ENCODE peak calls at places on chromosomes 13 and 19, in nine cellular contexts. H is PC-3, X is GM23338, P is GM23248, O is neural progenitor cell, I is OCI-LY7, A is SK-N-SH, Z is HCT116, M is MM.1S. T is an unnamed sample.

GRCh38 chr13:114004416-114005205 is 30.7 kb upstream of the C13orf46 start:
- DNase-seq in H (no peak), X (no peak), P (no peak), O (no peak), I (no peak), A (no peak), Z (no peak), M (no peak), T (peak)

GRCh38 chr19:11480081-11480926 is 542 bp downstream of the ELAVL3 start:
- DNase-seq in H (no peak), X (peak), P (no peak), O (no peak), I (no peak), A (peak), Z (no peak), M (no peak), T (no peak)

GRCh38 chr13:27578121-27579030 is 42.0 kb downstream of the LNX2 start:
- DNase-seq in H (peak), X (peak), P (peak), O (no peak), I (no peak), A (no peak), Z (no peak), M (no peak), T (no peak)

GRCh38 chr13:37621811-37622361 is 23.3 kb upstream of the POSTN start:
- DNase-seq in H (no peak), X (no peak), P (peak), O (no peak), I (no peak), A (no peak), Z (no peak), M (no peak), T (peak)

GRCh38 chr13:49499889-49500660 is 4.3 kb downstream of the PHF11 start:
- DNase-seq in H (peak), X (no peak), P (peak), O (no peak), I (no peak), A (no peak), Z (no peak), M (peak), T (no peak)

GRCh38 chr13:53254495-53254894 is 225.9 kb downstream of the OLFM4 start:
- DNase-seq in H (no peak), X (peak), P (peak), O (peak), I (no peak), A (no peak), Z (no peak), M (no peak), T (peak)

GRCh38 chr13:113489549-113490495 is 689 bp downstream of the DCUN1D2 start:
- DNase-seq in H (peak), X (peak), P (peak), O (no peak), I (peak), A (peak), Z (no peak), M (peak), T (peak)

GRCh38 chr13:89267734-89268133 is 1596.6 kb downstream of the SLITRK5 start:
- DNase-seq in H (peak), X (no peak), P (no peak), O (no peak), I (no peak), A (no peak), Z (no peak), M (no peak), T (no peak)

GRCh38 chr13:113422790-113423189 is 30.5 kb downstream of the ADPRHL1 start:
- DNase-seq in H (no peak), X (no peak), P (no peak), O (no peak), I (no peak), A (no peak), Z (no peak), M (no peak), T (no peak)

GRCh38 chr19:23075031-23075733 is 41.6 kb upstream of the ZNF730 start:
- DNase-seq in H (peak), X (peak), P (peak), O (peak), I (peak), A (peak), Z (no peak), M (no peak), T (peak)

GRCh38 chr13:104057851-104058250 is 991.6 kb upstream of the SLC10A2 start:
- DNase-seq in H (peak), X (no peak), P (no peak), O (no peak), I (no peak), A (no peak), Z (no peak), M (no peak), T (no peak)

GRCh38 chr13:23797276-23797903 is 91.8 kb downstream of the MIPEP start:
- DNase-seq in H (no peak), X (no peak), P (no peak), O (no peak), I (no peak), A (no peak), Z (no peak), M (no peak), T (no peak)

GRCh38 chr13:73902296-73902695 is 231.9 kb downstream of the KLF12 start:
- DNase-seq in H (no peak), X (no peak), P (no peak), O (no peak), I (no peak), A (no peak), Z (no peak), M (no peak), T (no peak)

GRCh38 chr19:48624067-48624594 is 4.8 kb downstream of the SPHK2 start:
- DNase-seq in H (no peak), X (peak), P (peak), O (peak), I (peak), A (peak), Z (peak), M (peak), T (peak)

GRCh38 chr13:48393030-48393697 is 19.7 kb downstream of the LPAR6 start:
- DNase-seq in H (no peak), X (no peak), P (no peak), O (no peak), I (no peak), A (no peak), Z (no peak), M (no peak), T (no peak)

GRCh38 chr13:30141773-30142501 is 165.4 kb downstream of the KATNAL1 start:
- DNase-seq in H (no peak), X (no peak), P (peak), O (no peak), I (no peak), A (no peak), Z (no peak), M (no peak), T (no peak)

GRCh38 chr19:45768644-45769053 is 403 bp downstream of the SIX5 start:
- DNase-seq in H (no peak), X (peak), P (peak), O (peak), I (peak), A (no peak), Z (no peak), M (peak), T (peak)

GRCh38 chr13:20313896-20314295 is 81.8 kb upstream of the GJB6 start:
- DNase-seq in H (no peak), X (no peak), P (no peak), O (no peak), I (no peak), A (no peak), Z (no peak), M (no peak), T (no peak)

GRCh38 chr13:47117268-47117667 is 220.4 kb upstream of the HTR2A start:
- DNase-seq in H (peak), X (no peak), P (peak), O (no peak), I (no peak), A (no peak), Z (no peak), M (no peak), T (peak)

GRCh38 chr19:7968796-7969559 is 25.5 kb upstream of the TIMM44 start:
- DNase-seq in H (no peak), X (no peak), P (peak), O (no peak), I (no peak), A (no peak), Z (no peak), M (no peak), T (no peak)

GRCh38 chr13:72643339-72643989 is 84.0 kb downstream of the MZT1 start:
- DNase-seq in H (peak), X (peak), P (peak), O (peak), I (peak), A (peak), Z (peak), M (peak), T (peak)

GRCh38 chr19:49335071-49335783 is at the start of gene CD37:
- DNase-seq in H (no peak), X (no peak), P (no peak), O (no peak), I (peak), A (no peak), Z (no peak), M (no peak), T (no peak)

GRCh38 chr13:21686761-21687391 is 16.0 kb downstream of the FGF9 start:
- DNase-seq in H (no peak), X (no peak), P (no peak), O (no peak), I (no peak), A (no peak), Z (no peak), M (peak), T (no peak)

GRCh38 chr13:30763786-30764440 is 28.6 kb downstream of the ALOX5AP start:
- DNase-seq in H (peak), X (no peak), P (peak), O (no peak), I (no peak), A (no peak), Z (no peak), M (no peak), T (no peak)

GRCh38 chr13:51953347-51953746 is 57.9 kb downstream of the ATP7B start:
- DNase-seq in H (no peak), X (no peak), P (no peak), O (no peak), I (no peak), A (no peak), Z (no peak), M (no peak), T (no peak)
- TF ChIP-seq EZH2phosphoT487 in H (no peak), X (no peak), P (no peak), O (no peak), I (no peak), A (no peak), Z (no peak), M (no peak), T (no peak)

DNA sequence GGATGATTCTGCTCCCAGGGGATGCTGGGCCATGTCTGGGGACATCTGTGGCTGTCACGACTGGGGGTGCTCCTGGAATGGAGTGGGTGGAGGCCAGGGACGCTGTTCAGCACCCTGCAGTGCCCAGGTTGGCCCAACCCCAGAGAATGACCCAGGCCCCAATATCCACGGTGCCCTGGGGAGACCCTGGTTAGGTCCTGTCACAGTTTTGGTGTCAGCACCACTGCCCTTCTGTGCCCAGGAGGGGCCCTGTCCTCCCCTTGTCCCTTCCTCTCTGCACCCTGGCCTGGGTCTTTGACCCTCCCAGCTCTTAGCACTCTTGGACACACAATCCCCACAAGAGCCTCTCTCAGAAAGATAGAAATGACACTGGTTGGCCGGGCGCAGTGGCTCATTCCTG is 85.3 kb downstream of the GADD45B start:
- DNase-seq in H (no peak), X (no peak), P (no peak), O (no peak), I (no peak), A (no peak), Z (no peak), M (no peak), T (no peak)
- TF ChIP-seq EZH2phosphoT487 in H (no peak), X (no peak), P (no peak), O (no peak), I (no peak), A (no peak), Z (no peak), M (no peak), T (no peak)

GRCh38 chr13:102774210-102774560 is 599 bp upstream of the TEX30 start:
- DNase-seq in H (no peak), X (no peak), P (no peak), O (no peak), I (no peak), A (no peak), Z (no peak), M (no peak), T (no peak)
- TF ChIP-seq EZH2phosphoT487 in H (no peak), X (no peak), P (no peak), O (no peak), I (no peak), A (no peak), Z (no peak), M (no peak), T (no peak)

GRCh38 chr19:18113827-18114226 is 16.2 kb downstream of the MAST3 start:
- DNase-seq in H (no peak), X (no peak), P (no peak), O (no peak), I (no peak), A (no peak), Z (no peak), M (no peak), T (no peak)

GRCh38 chr19:18109731-18110671 is 12.4 kb downstream of the MAST3 start:
- DNase-seq in H (peak), X (peak), P (peak), O (peak), I (no peak), A (peak), Z (no peak), M (peak), T (peak)

GRCh38 chr19:18114483-18114882 is 16.9 kb downstream of the MAST3 start:
- DNase-seq in H (no peak), X (no peak), P (no peak), O (no peak), I (no peak), A (no peak), Z (no peak), M (no peak), T (no peak)

GRCh38 chr19:18110833-18111232 is 13.3 kb downstream of the MAST3 start:
- DNase-seq in H (no peak), X (no peak), P (no peak), O (no peak), I (no peak), A (no peak), Z (no peak), M (no peak), T (no peak)

DNA sequence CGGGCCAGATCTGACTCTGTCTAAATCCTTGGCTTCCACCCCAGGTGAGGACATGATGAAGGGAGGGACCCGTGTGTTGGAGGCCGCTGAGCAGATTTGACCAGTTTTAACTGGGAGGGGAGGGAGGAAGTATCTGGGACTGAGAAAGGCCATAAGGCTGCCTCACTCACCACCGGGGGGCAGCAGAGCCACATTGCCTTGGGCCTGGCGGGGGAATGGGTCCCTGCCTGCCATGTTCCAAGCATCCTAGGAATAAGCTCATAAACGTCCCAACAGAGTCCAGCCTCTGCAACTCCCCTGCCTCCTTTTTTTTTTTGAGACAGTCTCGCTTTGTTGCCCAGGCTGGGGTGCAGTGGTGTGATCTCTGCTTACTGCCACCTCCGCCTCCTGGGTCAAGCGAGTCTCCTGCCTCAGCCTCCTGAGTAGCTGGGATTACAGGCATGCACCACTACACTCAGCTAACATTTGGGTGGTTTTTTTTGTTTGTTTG is 15.5 kb downstream of the MAST3 start:
- DNase-seq in H (peak), X (peak), P (peak), O (peak), I (peak), A (peak), Z (peak), M (peak), T (peak)
- TF ChIP-seq EZH2phosphoT487 in H (no peak), X (no peak), P (no peak), O (no peak), I (no peak), A (no peak), Z (no peak), M (no peak), T (no peak)

GRCh38 chr19:55549500-55550320 is 4.4 kb upstream of the SBK3 start:
- DNase-seq in H (peak), X (peak), P (peak), O (peak), I (peak), A (no peak), Z (peak), M (no peak), T (peak)

GRCh38 chr19:55544776-55545439 is 435 bp downstream of the SBK3 start:
- DNase-seq in H (peak), X (no peak), P (no peak), O (no peak), I (no peak), A (no peak), Z (no peak), M (no peak), T (no peak)

GRCh38 chr19:55545913-55546495 is 661 bp upstream of the SBK3 start:
- DNase-seq in H (no peak), X (no peak), P (no peak), O (no peak), I (no peak), A (no peak), Z (no peak), M (no peak), T (no peak)

GRCh38 chr19:55545443-55545842 is at the start of gene SBK3:
- DNase-seq in H (no peak), X (no peak), P (no peak), O (no peak), I (no peak), A (no peak), Z (no peak), M (no peak), T (no peak)

DNA sequence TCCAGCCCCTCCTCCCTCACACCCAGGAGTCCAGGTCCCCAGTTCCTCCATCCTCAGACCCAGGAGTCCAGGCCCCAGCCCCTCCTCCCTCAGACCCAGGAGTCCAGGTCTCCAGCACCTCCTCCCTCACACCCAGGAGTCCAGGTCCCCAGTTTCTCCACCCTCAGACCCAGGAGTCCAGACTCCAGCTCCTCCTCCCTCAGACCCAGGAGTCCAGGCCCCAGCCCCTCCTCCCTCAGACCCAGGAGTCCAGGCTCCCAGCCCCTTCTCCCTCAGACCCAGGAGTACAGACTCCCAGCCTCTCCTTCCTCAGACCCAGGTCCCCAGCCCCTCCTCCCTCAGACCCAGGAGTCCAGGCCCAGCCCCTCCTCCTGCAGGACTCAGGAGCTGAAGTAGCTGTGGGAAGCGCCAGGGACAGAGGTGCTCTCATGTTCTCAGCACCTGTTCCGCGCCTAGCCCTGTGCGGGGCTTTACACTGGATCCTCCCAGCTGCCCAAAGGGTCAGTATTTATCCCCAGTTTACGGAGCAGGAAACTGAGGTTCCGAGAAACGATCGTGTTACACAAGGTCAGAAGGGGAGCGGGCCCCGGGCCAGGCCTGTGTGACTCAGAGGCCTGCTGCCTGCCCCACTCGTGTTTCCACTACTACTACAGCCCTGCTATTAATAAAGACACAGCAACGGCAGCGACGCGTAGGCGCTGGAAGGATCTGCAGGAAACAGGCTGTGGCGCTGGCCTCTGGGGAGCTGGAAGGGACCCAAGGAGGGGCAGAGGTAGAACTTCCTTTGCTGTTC is 1.7 kb upstream of the SBK3 start:
- DNase-seq in H (peak), X (peak), P (peak), O (peak), I (no peak), A (no peak), Z (no peak), M (no peak), T (peak)
- TF ChIP-seq EZH2phosphoT487 in H (no peak), X (no peak), P (no peak), O (no peak), I (no peak), A (no peak), Z (no peak), M (no peak), T (no peak)

DNA sequence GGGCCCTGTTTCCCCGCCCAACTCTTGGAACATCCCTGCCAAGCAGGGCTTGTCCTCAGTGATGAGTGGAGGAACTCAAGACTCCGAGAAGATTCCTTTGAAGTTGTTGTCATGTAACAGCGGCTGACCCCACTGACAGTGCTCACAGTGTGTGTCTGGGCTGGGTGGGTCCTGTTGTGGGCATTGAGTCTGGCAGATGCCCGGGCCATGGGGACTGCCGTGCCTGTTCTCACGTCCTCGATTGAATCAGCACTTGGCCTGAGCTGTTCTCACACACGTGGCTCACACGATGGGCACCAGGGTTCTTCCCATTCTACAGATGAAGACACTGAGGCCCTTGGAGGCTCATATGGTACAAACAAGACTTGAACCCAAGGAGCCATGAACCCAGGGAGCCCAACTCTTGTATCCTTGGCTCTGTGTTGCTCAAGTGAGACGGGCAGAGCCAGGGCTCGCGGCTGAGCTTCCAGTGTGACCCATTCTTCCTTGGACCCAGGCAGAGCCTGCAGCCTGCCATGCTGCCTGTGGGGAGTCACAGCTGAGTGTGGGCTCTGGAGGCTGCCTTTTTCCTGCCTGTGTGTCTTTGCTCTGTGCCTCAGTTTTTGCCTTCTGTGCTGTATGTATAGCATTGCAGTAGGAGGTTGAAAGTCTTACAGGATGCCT is 8.6 kb upstream of the EPN1 start:
- DNase-seq in H (no peak), X (no peak), P (no peak), O (no peak), I (no peak), A (no peak), Z (no peak), M (no peak), T (no peak)
- TF ChIP-seq EZH2phosphoT487 in H (no peak), X (no peak), P (no peak), O (no peak), I (no peak), A (no peak), Z (no peak), M (no peak), T (no peak)

GRCh38 chr19:29805026-29805925 is 6.5 kb upstream of the CCNE1 start:
- DNase-seq in H (peak), X (no peak), P (peak), O (no peak), I (no peak), A (no peak), Z (no peak), M (no peak), T (no peak)
- TF ChIP-seq EZH2phosphoT487 in H (no peak), X (no peak), P (no peak), O (no peak), I (no peak), A (no peak), Z (no peak), M (no peak), T (no peak)

GRCh38 chr13:100625447-100625846 is 36.9 kb upstream of the GGACT start:
- DNase-seq in H (no peak), X (peak), P (no peak), O (no peak), I (no peak), A (no peak), Z (no peak), M (no peak), T (no peak)

GRCh38 chr13:100633461-100633860 is 41.1 kb downstream of the TMTC4 start:
- DNase-seq in H (peak), X (no peak), P (peak), O (no peak), I (no peak), A (no peak), Z (no peak), M (no peak), T (no peak)

GRCh38 chr13:100634686-100635085 is 39.9 kb downstream of the TMTC4 start:
- DNase-seq in H (no peak), X (no peak), P (no peak), O (no peak), I (no peak), A (no peak), Z (no peak), M (no peak), T (no peak)

GRCh38 chr13:100627142-100627541 is 38.6 kb upstream of the GGACT start:
- DNase-seq in H (no peak), X (no peak), P (no peak), O (no peak), I (no peak), A (no peak), Z (no peak), M (no peak), T (no peak)

GRCh38 chr13:100630564-100630963 is 42.0 kb upstream of the GGACT start:
- DNase-seq in H (no peak), X (peak), P (no peak), O (peak), I (no peak), A (no peak), Z (no peak), M (no peak), T (no peak)
- TF ChIP-seq EZH2phosphoT487 in H (no peak), X (no peak), P (no peak), O (no peak), I (no peak), A (no peak), Z (no peak), M (no peak), T (no peak)